ENCODE peak calls at places on chromosome 5, in four cellular contexts. G, Y, C and F are unnamed samples.

GRCh38 chr5:80182802-80183645 is 72.8 kb downstream of the SERINC5 start:
- DNase-seq in G (peak), Y (no peak), C (no peak), F (no peak)

GRCh38 chr5:80083115-80083890 is 48.2 kb downstream of the THBS4 start:
- DNase-seq in G (peak), Y (peak), C (peak), F (no peak)

GRCh38 chr5:172503925-172504730 is 49.8 kb upstream of the SH3PXD2B start:
- DNase-seq in G (no peak), Y (no peak), C (no peak), F (no peak)

GRCh38 chr5:146553446-146553845 is 37.5 kb upstream of the GPR151 start:
- DNase-seq in G (no peak), Y (no peak), C (no peak), F (no peak)

GRCh38 chr5:54738118-54738972 is 220.8 kb downstream of the SNX18 start:
- DNase-seq in G (no peak), Y (no peak), C (peak), F (no peak)

GRCh38 chr5:151295801-151296477 is 7.6 kb downstream of the SLC36A3 start:
- DNase-seq in G (no peak), Y (no peak), C (peak), F (no peak)

GRCh38 chr5:120794121-120794520 is 330.0 kb downstream of the PRR16 start:
- DNase-seq in G (no peak), Y (no peak), C (no peak), F (no peak)

GRCh38 chr5:154737667-154738320 is 17.4 kb upstream of the LARP1 start:
- DNase-seq in G (no peak), Y (no peak), C (no peak), F (no peak)

GRCh38 chr5:5332287-5332686 is 90.2 kb upstream of the ICE1 start:
- DNase-seq in G (no peak), Y (no peak), C (no peak), F (no peak)

GRCh38 chr5:42143361-42143760 is 218.3 kb downstream of the FBXO4 start:
- DNase-seq in G (no peak), Y (no peak), C (no peak), F (no peak)

GRCh38 chr5:92559743-92560142 is 1021.3 kb downstream of the NR2F1-AS1 start:
- DNase-seq in G (no peak), Y (no peak), C (peak), F (no peak)
- TF ChIP-seq CTCF in G (no peak), Y (peak), C (peak), F (peak)

DNA sequence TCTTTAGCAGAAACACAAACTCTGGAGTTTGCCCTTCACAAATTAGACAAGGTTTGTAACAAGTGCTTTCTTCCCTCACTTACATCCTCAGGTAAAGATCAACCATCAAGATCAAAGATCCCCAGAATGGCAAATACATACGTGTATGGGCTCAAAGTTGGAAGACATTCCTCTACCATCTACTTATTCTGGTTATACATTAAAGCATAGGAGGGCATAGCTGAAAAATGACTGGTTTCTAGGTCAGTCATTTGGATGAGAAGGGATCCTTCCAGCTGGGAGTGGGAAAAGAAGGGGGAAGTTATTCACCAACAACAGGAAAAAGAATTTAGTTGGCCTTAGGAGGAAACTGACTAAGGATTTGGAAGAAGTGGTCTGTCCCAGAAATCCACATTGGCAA is 1.9 kb downstream of the DAB2 start:
- DNase-seq in G (no peak), Y (no peak), C (no peak), F (no peak)
- H3K4me3 ChIP-seq in G (no peak), Y (peak), C (peak), F (peak)

GRCh38 chr5:36739751-36740221 is 133.4 kb downstream of the SLC1A3 start:
- DNase-seq in G (peak), Y (no peak), C (peak), F (no peak)

GRCh38 chr5:36728697-36729543 is 122.5 kb downstream of the SLC1A3 start:
- DNase-seq in G (peak), Y (no peak), C (peak), F (no peak)

GRCh38 chr5:36730537-36731216 is 124.3 kb downstream of the SLC1A3 start:
- DNase-seq in G (no peak), Y (no peak), C (no peak), F (no peak)

GRCh38 chr5:36733183-36733582 is 126.8 kb downstream of the SLC1A3 start:
- DNase-seq in G (no peak), Y (no peak), C (no peak), F (no peak)

DNA sequence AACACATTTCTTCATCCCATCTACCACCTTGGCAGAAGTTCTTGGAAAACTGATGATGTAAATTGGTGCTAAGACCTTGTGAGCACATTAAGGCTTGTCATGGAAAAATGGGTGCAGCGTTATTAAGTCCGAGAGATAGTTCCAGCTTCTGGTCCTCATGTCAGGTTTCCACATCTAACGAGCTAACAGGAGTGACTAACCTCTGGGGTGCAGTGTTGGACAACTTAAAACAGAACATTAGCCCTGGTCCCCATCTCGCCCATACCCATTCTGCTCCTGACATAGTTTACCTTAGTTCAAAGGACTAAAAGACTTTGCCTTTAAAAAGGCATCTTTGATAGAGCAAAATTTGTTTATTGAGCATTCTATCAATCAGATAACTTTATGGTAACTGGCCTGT is 128.0 kb downstream of the SLC1A3 start:
- DNase-seq in G (peak), Y (no peak), C (peak), F (no peak)
- TF ChIP-seq CTCF in G (peak), Y (peak), C (peak), F (peak)

GRCh38 chr5:82276800-82277612 is 1.1 kb downstream of the RPS23 start:
- DNase-seq in G (no peak), Y (no peak), C (no peak), F (no peak)
- H3K4me3 ChIP-seq in G (peak), Y (peak), C (peak), F (peak)